ENCODE peak calls at places on chromosomes 16 and 17, in nine cellular contexts. One of them, this sample, is unnamed.

GRCh38 chr16:5008311-5008731 is 25.4 kb downstream of the NAGPA start:
- DNase-seq in heart right ventricle: no peak
- DNase-seq in GM23338: no peak
- DNase-seq in psoas muscle: no peak
- DNase-seq in stomach: no peak
- DNase-seq in tibial artery: no peak
- DNase-seq in ascending aorta: no peak
- DNase-seq in spleen: no peak
- DNase-seq in pancreas: no peak
- DNase-seq in this sample: no peak

GRCh38 chr16:19071811-19072777 is 4.7 kb downstream of the COQ7 start:
- DNase-seq in heart right ventricle: peak
- DNase-seq in GM23338: peak
- DNase-seq in psoas muscle: peak
- DNase-seq in stomach: peak
- DNase-seq in tibial artery: no peak
- DNase-seq in ascending aorta: no peak
- DNase-seq in spleen: no peak
- DNase-seq in pancreas: peak
- DNase-seq in this sample: peak

GRCh38 chr17:33725675-33726271 is 432.7 kb upstream of the ASIC2 start:
- DNase-seq in heart right ventricle: peak
- DNase-seq in GM23338: peak
- DNase-seq in psoas muscle: no peak
- DNase-seq in stomach: peak
- DNase-seq in tibial artery: no peak
- DNase-seq in ascending aorta: no peak
- DNase-seq in spleen: no peak
- DNase-seq in pancreas: peak
- DNase-seq in this sample: peak

GRCh38 chr17:78108726-78109488 is 19.6 kb downstream of the TMC6 start:
- DNase-seq in heart right ventricle: no peak
- DNase-seq in GM23338: no peak
- DNase-seq in psoas muscle: peak
- DNase-seq in stomach: no peak
- DNase-seq in tibial artery: peak
- DNase-seq in ascending aorta: peak
- DNase-seq in spleen: no peak
- DNase-seq in pancreas: no peak
- DNase-seq in this sample: no peak

GRCh38 chr16:49350265-49351103 is 23.1 kb upstream of the C16orf78 start:
- DNase-seq in heart right ventricle: peak
- DNase-seq in GM23338: peak
- DNase-seq in psoas muscle: peak
- DNase-seq in stomach: peak
- DNase-seq in tibial artery: no peak
- DNase-seq in ascending aorta: no peak
- DNase-seq in spleen: no peak
- DNase-seq in pancreas: peak
- DNase-seq in this sample: peak

GRCh38 chr17:4711671-4712111 is 1.3 kb downstream of the ARRB2 start:
- DNase-seq in heart right ventricle: peak
- DNase-seq in GM23338: no peak
- DNase-seq in psoas muscle: peak
- DNase-seq in stomach: no peak
- DNase-seq in tibial artery: peak
- DNase-seq in ascending aorta: peak
- DNase-seq in spleen: no peak
- DNase-seq in pancreas: no peak
- DNase-seq in this sample: no peak

GRCh38 chr17:27455914-27456680 is at the start of gene KSR1:
- DNase-seq in heart right ventricle: peak
- DNase-seq in GM23338: peak
- DNase-seq in psoas muscle: peak
- DNase-seq in stomach: peak
- DNase-seq in tibial artery: peak
- DNase-seq in ascending aorta: peak
- DNase-seq in spleen: peak
- DNase-seq in pancreas: peak
- DNase-seq in this sample: peak

GRCh38 chr17:65027305-65027704 is 29.2 kb downstream of the GNA13 start:
- DNase-seq in heart right ventricle: no peak
- DNase-seq in GM23338: peak
- DNase-seq in psoas muscle: no peak
- DNase-seq in stomach: no peak
- DNase-seq in tibial artery: no peak
- DNase-seq in ascending aorta: no peak
- DNase-seq in spleen: no peak
- DNase-seq in pancreas: no peak
- DNase-seq in this sample: peak

GRCh38 chr17:57091186-57091618 is 6.2 kb downstream of the AKAP1 start:
- DNase-seq in heart right ventricle: peak
- DNase-seq in GM23338: no peak
- DNase-seq in psoas muscle: peak
- DNase-seq in stomach: peak
- DNase-seq in tibial artery: peak
- DNase-seq in ascending aorta: peak
- DNase-seq in spleen: no peak
- DNase-seq in pancreas: no peak
- DNase-seq in this sample: no peak

GRCh38 chr16:49602201-49603041 is 228.8 kb downstream of the C16orf78 start:
- DNase-seq in heart right ventricle: no peak
- DNase-seq in GM23338: no peak
- DNase-seq in psoas muscle: peak
- DNase-seq in stomach: peak
- DNase-seq in tibial artery: peak
- DNase-seq in ascending aorta: no peak
- DNase-seq in spleen: peak
- DNase-seq in pancreas: no peak
- DNase-seq in this sample: no peak

GRCh38 chr17:48915459-48916282 is 7.5 kb downstream of the UBE2Z start:
- DNase-seq in heart right ventricle: no peak
- DNase-seq in GM23338: no peak
- DNase-seq in psoas muscle: no peak
- DNase-seq in stomach: peak
- DNase-seq in tibial artery: no peak
- DNase-seq in ascending aorta: no peak
- DNase-seq in spleen: no peak
- DNase-seq in pancreas: no peak
- DNase-seq in this sample: peak

GRCh38 chr16:75591001-75591852 is 25.0 kb downstream of the GABARAPL2 start:
- DNase-seq in heart right ventricle: peak
- DNase-seq in GM23338: peak
- DNase-seq in psoas muscle: peak
- DNase-seq in stomach: no peak
- DNase-seq in tibial artery: peak
- DNase-seq in ascending aorta: no peak
- DNase-seq in spleen: no peak
- DNase-seq in pancreas: no peak
- DNase-seq in this sample: peak

GRCh38 chr17:82236142-82236971 is 7.5 kb downstream of the SLC16A3 start:
- DNase-seq in heart right ventricle: no peak
- DNase-seq in GM23338: peak
- DNase-seq in psoas muscle: peak
- DNase-seq in stomach: peak
- DNase-seq in tibial artery: peak
- DNase-seq in ascending aorta: no peak
- DNase-seq in spleen: peak
- DNase-seq in pancreas: peak
- DNase-seq in this sample: peak

GRCh38 chr17:82232876-82233785 is 4.3 kb downstream of the SLC16A3 start:
- DNase-seq in heart right ventricle: no peak
- DNase-seq in GM23338: no peak
- DNase-seq in psoas muscle: peak
- DNase-seq in stomach: no peak
- DNase-seq in tibial artery: peak
- DNase-seq in ascending aorta: no peak
- DNase-seq in spleen: peak
- DNase-seq in pancreas: no peak
- DNase-seq in this sample: no peak

GRCh38 chr17:82235775-82236141 is 6.9 kb downstream of the SLC16A3 start:
- DNase-seq in heart right ventricle: no peak
- DNase-seq in GM23338: no peak
- DNase-seq in psoas muscle: peak
- DNase-seq in stomach: no peak
- DNase-seq in tibial artery: no peak
- DNase-seq in ascending aorta: no peak
- DNase-seq in spleen: peak
- DNase-seq in pancreas: no peak
- DNase-seq in this sample: no peak

GRCh38 chr17:82235056-82235774 is 6.4 kb downstream of the SLC16A3 start:
- DNase-seq in heart right ventricle: no peak
- DNase-seq in GM23338: no peak
- DNase-seq in psoas muscle: peak
- DNase-seq in stomach: no peak
- DNase-seq in tibial artery: no peak
- DNase-seq in ascending aorta: no peak
- DNase-seq in spleen: peak
- DNase-seq in pancreas: no peak
- DNase-seq in this sample: no peak

GRCh38 chr17:82234211-82235055 is 5.6 kb downstream of the SLC16A3 start:
- DNase-seq in heart right ventricle: no peak
- DNase-seq in GM23338: no peak
- DNase-seq in psoas muscle: peak
- DNase-seq in stomach: no peak
- DNase-seq in tibial artery: peak
- DNase-seq in ascending aorta: no peak
- DNase-seq in spleen: peak
- DNase-seq in pancreas: no peak
- DNase-seq in this sample: no peak
- H3K4me3 ChIP-seq in heart right ventricle: no peak
- H3K4me3 ChIP-seq in GM23338: no peak
- H3K4me3 ChIP-seq in psoas muscle: no peak
- H3K4me3 ChIP-seq in stomach: no peak
- H3K4me3 ChIP-seq in tibial artery: no peak
- H3K4me3 ChIP-seq in ascending aorta: no peak
- H3K4me3 ChIP-seq in spleen: no peak
- H3K4me3 ChIP-seq in pancreas: no peak
- H3K4me3 ChIP-seq in this sample: no peak

GRCh38 chr17:82614095-82614631 is 34.1 kb downstream of the WDR45B start:
- DNase-seq in heart right ventricle: no peak
- DNase-seq in GM23338: no peak
- DNase-seq in psoas muscle: no peak
- DNase-seq in stomach: no peak
- DNase-seq in tibial artery: no peak
- DNase-seq in ascending aorta: no peak
- DNase-seq in spleen: peak
- DNase-seq in pancreas: no peak
- DNase-seq in this sample: no peak

GRCh38 chr17:82619211-82619610 is 29.0 kb downstream of the WDR45B start:
- DNase-seq in heart right ventricle: no peak
- DNase-seq in GM23338: no peak
- DNase-seq in psoas muscle: no peak
- DNase-seq in stomach: no peak
- DNase-seq in tibial artery: no peak
- DNase-seq in ascending aorta: no peak
- DNase-seq in spleen: peak
- DNase-seq in pancreas: no peak
- DNase-seq in this sample: no peak

GRCh38 chr17:82616021-82616703 is 32.1 kb downstream of the WDR45B start:
- DNase-seq in heart right ventricle: no peak
- DNase-seq in GM23338: no peak
- DNase-seq in psoas muscle: no peak
- DNase-seq in stomach: no peak
- DNase-seq in tibial artery: no peak
- DNase-seq in ascending aorta: no peak
- DNase-seq in spleen: peak
- DNase-seq in pancreas: no peak
- DNase-seq in this sample: no peak

GRCh38 chr17:82613283-82614094 is 34.8 kb downstream of the WDR45B start:
- DNase-seq in heart right ventricle: no peak
- DNase-seq in GM23338: peak
- DNase-seq in psoas muscle: no peak
- DNase-seq in stomach: no peak
- DNase-seq in tibial artery: no peak
- DNase-seq in ascending aorta: no peak
- DNase-seq in spleen: no peak
- DNase-seq in pancreas: no peak
- DNase-seq in this sample: no peak

DNA sequence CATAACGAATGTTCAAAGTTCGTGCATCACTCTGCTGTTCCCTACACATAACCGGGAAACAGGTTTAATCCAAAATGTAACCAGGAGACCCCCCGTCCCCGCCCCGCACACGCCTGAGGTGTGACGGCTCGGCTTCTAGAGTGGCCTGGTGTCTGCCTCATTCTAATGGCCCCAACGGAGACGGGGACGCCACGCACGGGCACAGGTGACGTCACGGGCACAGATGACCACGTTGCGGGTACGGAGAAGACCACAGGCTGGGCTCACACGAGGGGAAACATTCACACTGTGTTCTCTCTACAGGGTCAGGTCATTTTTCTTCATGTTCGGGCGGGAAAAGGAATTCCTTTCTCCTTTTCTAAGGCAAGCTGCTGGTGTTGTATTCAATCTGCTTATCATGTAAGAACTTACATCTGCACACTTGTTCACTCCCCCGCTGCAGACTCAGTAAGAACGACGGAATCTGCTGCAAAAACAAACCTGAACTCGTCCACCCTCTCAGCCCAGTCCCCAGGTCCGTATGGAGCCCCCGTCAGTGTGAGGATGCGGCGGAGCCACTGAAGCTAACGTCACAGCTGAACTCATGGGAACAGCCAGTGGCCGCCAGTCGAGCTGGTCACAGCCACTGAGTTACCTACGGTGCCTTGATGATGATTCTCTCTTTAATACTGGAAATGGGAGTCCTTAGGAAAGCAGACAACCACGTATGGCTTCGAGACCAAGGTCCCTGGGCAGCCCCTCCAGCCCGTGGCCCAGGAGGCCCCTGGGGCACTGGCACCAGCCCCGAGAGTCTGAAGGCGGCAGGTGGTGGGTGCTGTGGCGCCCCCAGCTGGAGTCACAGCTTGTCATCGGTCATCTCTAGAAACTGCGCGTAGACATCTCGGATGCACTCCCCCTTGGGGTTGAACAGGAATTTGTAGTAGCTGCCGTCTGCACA is 32.9 kb downstream of the WDR45B start:
- DNase-seq in heart right ventricle: no peak
- DNase-seq in GM23338: peak
- DNase-seq in psoas muscle: no peak
- DNase-seq in stomach: no peak
- DNase-seq in tibial artery: no peak
- DNase-seq in ascending aorta: no peak
- DNase-seq in spleen: peak
- DNase-seq in pancreas: no peak
- DNase-seq in this sample: no peak
- TF ChIP-seq CTCF in heart right ventricle: no peak
- TF ChIP-seq CTCF in GM23338: peak
- TF ChIP-seq CTCF in psoas muscle: no peak
- TF ChIP-seq CTCF in stomach: no peak
- TF ChIP-seq CTCF in tibial artery: no peak
- TF ChIP-seq CTCF in ascending aorta: no peak
- TF ChIP-seq CTCF in spleen: no peak
- TF ChIP-seq CTCF in pancreas: no peak
- TF ChIP-seq CTCF in this sample: no peak

GRCh38 chr17:79395046-79395445 is 215.8 kb downstream of the RBFOX3 start:
- DNase-seq in heart right ventricle: no peak
- DNase-seq in GM23338: no peak
- DNase-seq in psoas muscle: no peak
- DNase-seq in stomach: no peak
- DNase-seq in tibial artery: no peak
- DNase-seq in ascending aorta: no peak
- DNase-seq in spleen: no peak
- DNase-seq in pancreas: no peak
- DNase-seq in this sample: no peak
- H3K4me3 ChIP-seq in heart right ventricle: no peak
- H3K4me3 ChIP-seq in GM23338: no peak
- H3K4me3 ChIP-seq in psoas muscle: no peak
- H3K4me3 ChIP-seq in stomach: no peak
- H3K4me3 ChIP-seq in tibial artery: no peak
- H3K4me3 ChIP-seq in ascending aorta: no peak
- H3K4me3 ChIP-seq in spleen: no peak
- H3K4me3 ChIP-seq in pancreas: no peak
- H3K4me3 ChIP-seq in this sample: no peak

GRCh38 chr16:84386044-84386443 is 17.7 kb downstream of the ATP2C2 start:
- DNase-seq in heart right ventricle: no peak
- DNase-seq in GM23338: no peak
- DNase-seq in psoas muscle: no peak
- DNase-seq in stomach: no peak
- DNase-seq in tibial artery: no peak
- DNase-seq in ascending aorta: no peak
- DNase-seq in spleen: peak
- DNase-seq in pancreas: no peak
- DNase-seq in this sample: no peak
- TF ChIP-seq CTCF in heart right ventricle: no peak
- TF ChIP-seq CTCF in GM23338: no peak
- TF ChIP-seq CTCF in psoas muscle: no peak
- TF ChIP-seq CTCF in stomach: no peak
- TF ChIP-seq CTCF in tibial artery: no peak
- TF ChIP-seq CTCF in ascending aorta: no peak
- TF ChIP-seq CTCF in spleen: no peak
- TF ChIP-seq CTCF in pancreas: no peak
- TF ChIP-seq CTCF in this sample: no peak